ENCODE peak calls at places on chromosome 13, in nine cellular contexts. Z is ovary; X is CD4-positive, alpha-beta T cell; D is GM13976; M is natural killer cell; W is IMR-90; B is spleen; A is left lung; S is AG10803. P is an unnamed sample.

GRCh38 chr13:108932206-108932605 is 302.8 kb downstream of the MYO16 start:
- DNase-seq in X (no peak), S (peak; percentile 8), A (no peak), M (no peak), D (no peak), B (no peak), Z (no peak), W (no peak), P (no peak)

GRCh38 chr13:94123543-94123942 is 355.9 kb downstream of the DCT start:
- DNase-seq in D (no peak), W (no peak), B (no peak), S (no peak), Z (no peak), A (no peak), M (no peak), X (no peak), P (no peak)

GRCh38 chr13:67369895-67370660 is 139.9 kb upstream of the PCDH9 start:
- DNase-seq in Z (no peak), M (no peak), W (peak; percentile 92), S (peak; percentile 48), B (no peak), A (no peak), D (no peak), X (no peak), P (no peak)

GRCh38 chr13:64551755-64552154 is 2678.4 kb downstream of the PCDH9 start:
- DNase-seq in D (no peak), A (no peak), W (peak; percentile 62), B (no peak), Z (no peak), M (no peak), X (no peak), S (peak; percentile 90), P (no peak)

GRCh38 chr13:95684463-95684862 is 7.5 kb downstream of the DNAJC3 start:
- DNase-seq in Z (no peak), X (no peak), W (no peak), S (no peak), A (no peak), M (no peak), D (no peak), B (no peak), P (no peak)

GRCh38 chr13:30235206-30235605 is 72.1 kb downstream of the KATNAL1 start:
- DNase-seq in D (no peak), M (no peak), A (no peak), S (no peak), W (no peak), X (no peak), Z (no peak), B (no peak), P (no peak)

GRCh38 chr13:42022796-42023493 is 25.5 kb upstream of the DGKH start:
- DNase-seq in D (no peak), M (no peak), A (no peak), S (peak; percentile 15), X (no peak), W (no peak), Z (no peak), B (no peak), P (no peak)

GRCh38 chr13:20824762-20825161 is 51.0 kb upstream of the EEF1AKMT1 start:
- DNase-seq in A (no peak), Z (no peak), B (no peak), W (peak; percentile 87), S (peak; percentile 48), D (no peak), X (no peak), M (no peak), P (no peak)

GRCh38 chr13:112712451-112712881 is 22.6 kb downstream of the ATP11A start:
- DNase-seq in S (no peak), Z (no peak), W (no peak), M (no peak), X (no peak), A (peak; percentile 20), B (peak; percentile 65), D (no peak), P (no peak)

GRCh38 chr13:70203661-70204229 is 95.5 kb upstream of the KLHL1 start:
- DNase-seq in M (no peak), B (no peak), Z (no peak), S (no peak), X (no peak), D (no peak), A (no peak), W (no peak), P (no peak)

GRCh38 chr13:107434347-107434746 is 781.0 kb downstream of the LIG4 start:
- DNase-seq in X (no peak), D (no peak), B (no peak), S (no peak), W (peak; percentile 49), Z (no peak), A (no peak), M (no peak), P (no peak)

GRCh38 chr13:81990652-81991051 is 1649.7 kb upstream of the SPRY2 start:
- DNase-seq in Z (no peak), S (no peak), D (no peak), M (no peak), W (no peak), B (no peak), X (no peak), A (no peak), P (no peak)

DNA sequence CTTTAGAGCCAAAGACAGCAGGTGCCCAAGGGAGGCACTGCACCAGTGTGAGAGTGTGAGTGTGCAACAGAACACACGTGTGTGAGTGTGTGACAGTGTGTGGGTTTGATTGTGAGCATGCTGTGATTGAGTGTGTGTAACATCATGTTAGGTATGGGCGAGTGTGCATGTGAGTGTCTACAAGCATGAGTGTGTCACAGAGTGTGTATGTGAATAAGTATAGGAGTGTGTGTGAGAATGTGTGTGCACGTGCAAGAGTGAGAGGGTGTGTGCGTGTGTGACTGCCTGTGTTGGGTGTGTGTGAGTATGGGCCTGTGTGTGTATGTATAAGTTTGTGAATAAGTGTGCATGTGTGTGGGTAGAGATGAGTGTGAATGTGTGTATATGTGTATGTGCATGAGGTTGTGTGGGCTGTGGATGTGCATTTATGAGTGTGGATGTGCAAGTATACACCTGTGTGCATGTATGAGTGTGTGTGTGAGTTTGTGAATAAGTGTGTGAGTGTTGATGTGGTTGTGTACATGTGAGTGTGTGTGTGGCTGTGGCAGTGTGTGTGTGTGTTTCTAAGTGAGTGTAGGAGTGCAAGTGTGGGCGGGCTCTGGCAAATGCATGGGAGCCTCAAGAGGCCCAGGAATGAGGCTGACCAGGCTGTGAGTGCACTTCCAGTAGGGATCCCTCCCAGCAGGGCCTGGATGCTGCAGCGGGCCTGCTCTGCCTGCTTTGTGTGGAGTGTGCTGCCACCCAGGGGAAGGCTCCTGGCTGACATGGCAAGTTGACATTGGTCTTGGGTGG is 198.4 kb downstream of the COL4A1 start:
- DNase-seq in X (no peak), W (peak; percentile 88), Z (peak; percentile 58), B (no peak), A (peak; percentile 73), S (peak; percentile 90), D (peak; percentile 54), M (no peak), P (no peak)
- TF ChIP-seq CTCF in X (no peak), W (peak; percentile 91), Z (peak; percentile 21), B (peak; percentile 32), A (peak; percentile 62), S (peak; percentile 93), D (peak; percentile 32), M (no peak), P (no peak)

DNA sequence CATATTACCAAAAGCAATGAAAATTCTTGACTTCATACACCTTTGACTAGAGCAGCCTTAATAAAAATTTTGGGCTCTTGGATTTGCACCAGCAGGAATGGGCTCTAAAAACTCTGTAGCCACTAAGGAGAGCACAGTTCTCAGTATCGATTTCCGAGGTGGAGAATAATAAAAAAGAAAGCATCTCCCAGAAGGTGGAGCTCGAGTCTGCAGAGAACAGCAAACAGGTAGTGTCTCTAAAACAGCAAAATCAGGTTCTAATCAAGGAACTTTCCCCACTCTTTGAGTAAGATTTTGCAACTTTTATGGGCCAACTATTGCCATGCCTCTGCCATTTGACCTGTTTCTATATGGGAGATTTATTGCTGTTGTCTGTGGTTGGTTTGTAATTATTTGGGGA is 258.7 kb upstream of the GPC6 start:
- DNase-seq in D (no peak), B (no peak), A (no peak), S (peak; percentile 13), Z (no peak), M (no peak), W (peak; percentile 16), X (no peak), P (no peak)
- TF ChIP-seq CTCF in D (no peak), B (no peak), A (no peak), S (peak; percentile 31), Z (no peak), M (no peak), W (peak; percentile 46), X (no peak), P (no peak)

GRCh38 chr13:44051923-44052322 is 172.2 kb downstream of the LACC1 start:
- DNase-seq in S (no peak), W (peak; percentile 76), A (no peak), Z (no peak), B (no peak), M (no peak), D (no peak), X (no peak), P (no peak)

GRCh38 chr13:44051405-44051804 is 171.7 kb downstream of the LACC1 start:
- DNase-seq in D (no peak), S (no peak), Z (no peak), W (no peak), A (no peak), X (no peak), M (no peak), B (no peak), P (no peak)

GRCh38 chr13:44049546-44049945 is 169.8 kb downstream of the LACC1 start:
- DNase-seq in X (no peak), B (no peak), M (no peak), W (no peak), D (no peak), Z (no peak), A (no peak), S (no peak), P (no peak)

GRCh38 chr13:44048326-44048725 is 168.6 kb downstream of the LACC1 start:
- DNase-seq in S (no peak), X (no peak), B (no peak), W (no peak), A (no peak), M (no peak), Z (no peak), D (no peak), P (no peak)

GRCh38 chr13:44050450-44051063 is 170.9 kb downstream of the LACC1 start:
- DNase-seq in D (peak; percentile 20), Z (no peak), S (peak; percentile 27), B (no peak), W (peak; percentile 52), M (no peak), A (no peak), X (no peak), P (no peak)
- TF ChIP-seq CTCF in D (peak; percentile 51), Z (peak; percentile 41), S (peak; percentile 86), B (peak; percentile 74), W (peak; percentile 75), M (peak; percentile 83), A (peak; percentile 72), X (peak; percentile 70), P (peak; percentile 78)

DNA sequence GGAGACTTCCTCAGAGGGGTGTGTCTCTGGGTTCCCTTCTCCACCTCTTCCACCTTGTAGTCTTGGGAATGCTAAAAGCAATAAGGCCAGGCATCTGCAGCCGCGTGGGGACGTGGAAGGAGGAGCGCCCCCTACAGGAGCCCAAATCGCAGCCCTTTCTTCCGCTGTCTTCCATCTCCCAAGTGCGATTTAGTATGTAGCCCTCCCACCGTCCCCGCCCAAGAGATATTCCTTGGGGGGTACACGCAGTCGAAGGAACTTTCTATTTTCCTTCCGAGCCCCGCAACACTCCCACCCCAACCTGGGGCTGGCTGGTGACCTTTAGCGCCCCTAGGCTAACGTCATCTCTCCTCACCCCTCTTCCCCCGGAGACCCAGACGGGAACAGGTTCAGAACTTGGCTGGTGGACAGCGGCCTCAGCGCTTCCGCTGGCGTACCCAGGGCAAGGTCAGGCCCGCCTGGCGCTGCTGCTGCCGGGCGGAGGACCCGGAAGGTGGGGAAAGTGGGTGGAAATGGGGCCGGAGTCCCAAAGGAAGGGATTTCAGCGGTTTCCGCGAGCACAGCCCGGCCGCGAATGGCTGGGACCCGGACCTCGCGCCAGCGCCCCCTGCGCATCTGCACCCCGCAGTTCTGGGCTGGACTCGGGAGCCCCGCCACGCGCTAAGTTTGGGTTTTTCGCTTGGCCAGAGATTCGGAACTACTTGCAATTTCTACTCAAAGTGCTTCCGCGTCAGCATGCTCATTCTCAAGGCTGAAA is 2.1 kb upstream of the PCDH8 start:
- DNase-seq in X (no peak), W (peak; percentile 7), S (peak; percentile 48), D (peak; percentile 84), M (no peak), Z (peak; percentile 69), B (peak; percentile 84), A (peak; percentile 61), P (no peak)
- TF ChIP-seq CTCF in X (no peak), W (no peak), S (peak; percentile 17), D (no peak), M (no peak), Z (no peak), B (no peak), A (no peak), P (no peak)

P was measured in CD14-positive monocyte.